ENCODE peak calls at places on chromosome 5, in six cellular contexts. A is activated gamma-delta T cell treated with anti-CD3 and anti-CD28 coated beads, Interleukin-2, amount 50 U/mL, for 16 hours; U is kidney; D is IMR-90; Y is fibroblast of the aortic adventitia; P is RPMI8226. F is an unnamed sample.

GRCh38 chr5:2169417-2169787 is 286.7 kb upstream of the IRX4 start:
- DNase-seq in A (no peak), U (no peak), D (no peak), Y (no peak), P (no peak), F (no peak)

GRCh38 chr5:143135832-143136551 is 267.5 kb downstream of the NR3C1 start:
- DNase-seq in A (no peak), U (no peak), D (peak), Y (no peak), P (no peak), F (no peak)

GRCh38 chr5:54580997-54581741 is 63.6 kb downstream of the SNX18 start:
- DNase-seq in A (no peak), U (no peak), D (peak), Y (peak), P (no peak), F (peak)

GRCh38 chr5:150017606-150018005 is 17.1 kb downstream of the HMGXB3 start:
- DNase-seq in A (no peak), U (no peak), D (peak), Y (peak), P (no peak), F (peak)

GRCh38 chr5:52283221-52283620 is 504.5 kb upstream of the ITGA1 start:
- DNase-seq in A (no peak), U (no peak), D (peak), Y (no peak), P (no peak), F (peak)

GRCh38 chr5:176629853-176630680 is at the start of the genes EIF4E1B and SNCB:
- DNase-seq in A (peak), U (peak), D (no peak), Y (no peak), P (peak), F (peak)

GRCh38 chr5:1751026-1751863 is 48.4 kb downstream of the MRPL36 start:
- DNase-seq in A (no peak), U (peak), D (no peak), Y (no peak), P (peak), F (no peak)

GRCh38 chr5:4511996-4512656 is 628.0 kb upstream of the ADAMTS16 start:
- DNase-seq in A (no peak), U (peak), D (no peak), Y (no peak), P (peak), F (peak)

GRCh38 chr5:58181578-58182286 is 278.2 kb downstream of the PLK2 start:
- DNase-seq in A (no peak), U (no peak), D (no peak), Y (no peak), P (no peak), F (no peak)

GRCh38 chr5:5141625-5142527 is 1.7 kb downstream of the ADAMTS16 start:
- DNase-seq in A (peak), U (no peak), D (peak), Y (peak), P (peak), F (peak)

GRCh38 chr5:66596791-66597757 is 881 bp downstream of the MAST4 start:
- DNase-seq in A (no peak), U (peak), D (no peak), Y (peak), P (peak), F (no peak)

GRCh38 chr5:53481354-53481886 is 991 bp downstream of the FST start:
- DNase-seq in A (no peak), U (no peak), D (peak), Y (peak), P (no peak), F (peak)

GRCh38 chr5:102106599-102106998 is 189.5 kb downstream of the SLCO4C1 start:
- DNase-seq in A (no peak), U (no peak), D (no peak), Y (no peak), P (no peak), F (no peak)

GRCh38 chr5:53063791-53064190 is 45.8 kb downstream of the MOCS2 start:
- DNase-seq in A (no peak), U (no peak), D (no peak), Y (peak), P (no peak), F (no peak)

GRCh38 chr5:62585751-62586150 is 7.1 kb downstream of the LRRC70 start:
- DNase-seq in A (no peak), U (no peak), D (peak), Y (peak), P (no peak), F (no peak)

F was measured in HT1080.